ENCODE peak calls at places on chromosomes 12 and 14, in four cellular contexts. E, S, Q and A are unnamed samples.

GRCh38 chr14:21041676-21042433 is at the start of gene RNASE7:
- DNase-seq in E (no peak), S (peak), Q (no peak), A (no peak)

GRCh38 chr14:39232554-39233415 is 930 bp upstream of the MIA2 start:
- DNase-seq in E (no peak), S (peak), Q (no peak), A (no peak)

GRCh38 chr12:106498056-106498455 is 84.7 kb upstream of the RFX4 start:
- DNase-seq in E (no peak), S (peak), Q (no peak), A (no peak)

GRCh38 chr14:92449404-92449975 is 64.1 kb upstream of the RIN3 start:
- DNase-seq in E (no peak), S (no peak), Q (no peak), A (no peak)

GRCh38 chr14:79248131-79248530 is 963.2 kb downstream of the DIO2 start:
- DNase-seq in E (no peak), S (peak), Q (no peak), A (no peak)

GRCh38 chr14:98698341-98698740 is 573.7 kb downstream of the BCL11B start:
- DNase-seq in E (no peak), S (no peak), Q (no peak), A (no peak)

GRCh38 chr14:61401461-61401860 is 80.1 kb downstream of the PRKCH start:
- DNase-seq in E (no peak), S (no peak), Q (no peak), A (no peak)

GRCh38 chr14:101707285-101707842 is 54.1 kb upstream of the PPP2R5C start:
- DNase-seq in E (peak), S (peak), Q (no peak), A (peak)

GRCh38 chr12:38907171-38907923 is 2.0 kb upstream of the CPNE8 start:
- DNase-seq in E (no peak), S (no peak), Q (no peak), A (no peak)

GRCh38 chr14:35400707-35401421 is 3.7 kb downstream of the NFKBIA start:
- DNase-seq in E (no peak), S (no peak), Q (no peak), A (no peak)

GRCh38 chr12:67727652-67728295 is 79.2 kb downstream of the DYRK2 start:
- DNase-seq in E (peak), S (no peak), Q (no peak), A (no peak)

GRCh38 chr12:16165506-16165905 is 112.0 kb downstream of the SLC15A5 start:
- DNase-seq in E (peak), S (peak), Q (peak), A (peak)

GRCh38 chr12:75834591-75834990 is 197.0 kb downstream of the PHLDA1 start:
- DNase-seq in E (no peak), S (peak), Q (no peak), A (no peak)

GRCh38 chr12:29486972-29487371 is 10.5 kb downstream of the OVCH1 start:
- DNase-seq in E (no peak), S (no peak), Q (no peak), A (no peak)

GRCh38 chr12:102427542-102427923 is 52.8 kb downstream of the IGF1 start:
- DNase-seq in E (no peak), S (no peak), Q (no peak), A (no peak)

GRCh38 chr14:90675399-90675798 is 140.8 kb downstream of the TTC7B start:
- DNase-seq in E (no peak), S (peak), Q (no peak), A (no peak)

GRCh38 chr12:111126331-111126730 is 206.0 kb upstream of the MYL2 start:
- DNase-seq in E (no peak), S (no peak), Q (no peak), A (no peak)

GRCh38 chr12:72272731-72273498 is 745 bp downstream of the TRHDE start:
- DNase-seq in E (peak), S (peak), Q (no peak), A (peak)

GRCh38 chr12:111093428-111094142 is 173.2 kb upstream of the MYL2 start:
- DNase-seq in E (no peak), S (no peak), Q (no peak), A (no peak)

GRCh38 chr14:69043007-69043444 is 63.9 kb upstream of the ACTN1 start:
- DNase-seq in E (no peak), S (no peak), Q (no peak), A (no peak)

GRCh38 chr14:30194769-30195168 is 267.1 kb upstream of the PRKD1 start:
- DNase-seq in E (no peak), S (peak), Q (no peak), A (no peak)

GRCh38 chr12:77992760-77993159 is 162.1 kb downstream of the NAV3 start:
- DNase-seq in E (no peak), S (no peak), Q (no peak), A (no peak)

GRCh38 chr14:105503918-105504692 is 13.1 kb downstream of the TEDC1 start:
- DNase-seq in E (no peak), S (no peak), Q (no peak), A (no peak)

GRCh38 chr12:20628999-20629398 is 66.1 kb upstream of the SLCO1C1 start:
- DNase-seq in E (no peak), S (no peak), Q (no peak), A (no peak)

GRCh38 chr12:71558445-71558844 is 105.2 kb downstream of the ZFC3H1 start:
- DNase-seq in E (no peak), S (peak), Q (no peak), A (no peak)

GRCh38 chr14:58298880-58299664 is 717 bp downstream of the ARID4A start:
- DNase-seq in E (peak), S (no peak), Q (no peak), A (peak)

GRCh38 chr14:58297762-58298476 is 436 bp upstream of the ARID4A start:
- DNase-seq in E (peak), S (peak), Q (peak), A (peak)

GRCh38 chr14:58299665-58300202 is 1.4 kb downstream of the ARID4A start:
- DNase-seq in E (peak), S (no peak), Q (no peak), A (no peak)

GRCh38 chr14:58298477-58298879 is at the start of gene ARID4A:
- DNase-seq in E (no peak), S (no peak), Q (no peak), A (no peak)

GRCh38 chr14:58301416-58301815 is 3.1 kb downstream of the ARID4A start:
- DNase-seq in E (no peak), S (no peak), Q (no peak), A (no peak)
- H4K5ac ChIP-seq in E (no peak), S (no peak), Q (no peak), A (no peak)

GRCh38 chr14:34334329-34334728 is 127.7 kb downstream of the SPTSSA start:
- DNase-seq in E (no peak), S (no peak), Q (no peak), A (no peak)

GRCh38 chr14:34328178-34328577 is 133.9 kb downstream of the SPTSSA start:
- DNase-seq in E (no peak), S (peak), Q (no peak), A (no peak)

GRCh38 chr14:34329281-34329680 is 132.8 kb downstream of the SPTSSA start:
- DNase-seq in E (no peak), S (peak), Q (no peak), A (no peak)

GRCh38 chr14:34330846-34331245 is 131.2 kb downstream of the SPTSSA start:
- DNase-seq in E (no peak), S (no peak), Q (no peak), A (no peak)

DNA sequence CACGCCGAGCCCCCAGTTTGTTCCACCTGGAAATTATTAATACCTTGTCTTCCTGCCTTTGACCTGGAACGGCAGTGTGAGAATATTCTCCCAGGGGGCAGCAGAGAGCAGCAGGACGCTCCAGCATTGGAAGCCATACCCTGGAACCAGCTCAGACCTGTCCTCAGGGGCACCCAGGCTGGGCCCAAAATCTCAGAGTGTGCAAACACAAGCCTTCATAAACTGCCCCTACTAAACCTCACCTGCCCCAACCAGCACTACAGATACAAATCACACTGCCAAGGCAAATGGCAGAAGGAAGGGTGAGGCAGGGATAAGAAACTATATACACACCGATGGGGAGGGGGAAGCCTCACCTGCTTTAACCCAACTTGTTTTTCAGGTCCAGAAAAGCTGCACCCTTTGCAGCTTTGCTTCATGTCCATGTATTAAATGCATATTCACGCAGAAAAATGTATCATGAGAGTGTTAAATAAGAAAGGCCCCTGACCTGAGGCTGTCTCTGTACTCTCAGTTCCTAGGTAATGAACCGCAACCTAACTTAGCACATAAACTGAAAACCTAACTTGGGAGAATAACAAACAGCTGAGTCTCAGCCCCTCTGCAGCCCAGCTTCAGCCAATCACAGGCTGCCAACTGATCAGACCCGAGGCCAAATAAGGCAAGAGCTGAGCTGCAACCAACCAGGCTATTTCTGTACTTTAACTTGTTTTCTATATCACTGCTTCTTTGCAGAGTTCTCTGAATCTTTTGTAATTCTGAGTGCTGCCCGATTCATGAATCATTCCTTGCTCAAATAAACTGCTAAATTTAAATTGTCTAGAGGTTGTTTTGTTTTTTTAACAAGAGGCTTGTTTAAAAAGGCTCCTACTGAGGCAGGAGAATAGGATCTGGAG is 130.1 kb downstream of the SPTSSA start:
- DNase-seq in E (peak), S (peak), Q (peak), A (peak)
- H2BK120ac ChIP-seq in E (no peak), S (peak), Q (peak), A (no peak)

GRCh38 chr14:100330007-100330344 is 6.8 kb downstream of the SLC25A47 start:
- DNase-seq in E (no peak), S (no peak), Q (no peak), A (no peak)
- H3K56ac ChIP-seq in E (no peak), S (no peak), Q (no peak), A (no peak)

GRCh38 chr12:88646824-88647223 is 66.6 kb upstream of the KITLG start:
- DNase-seq in E (no peak), S (peak), Q (no peak), A (no peak)

GRCh38 chr12:88642675-88643431 is 62.6 kb upstream of the KITLG start:
- DNase-seq in E (no peak), S (no peak), Q (no peak), A (no peak)

GRCh38 chr12:88643685-88644084 is 63.4 kb upstream of the KITLG start:
- DNase-seq in E (no peak), S (peak), Q (no peak), A (no peak)

GRCh38 chr12:88648625-88649024 is 68.4 kb upstream of the KITLG start:
- DNase-seq in E (no peak), S (no peak), Q (no peak), A (no peak)

DNA sequence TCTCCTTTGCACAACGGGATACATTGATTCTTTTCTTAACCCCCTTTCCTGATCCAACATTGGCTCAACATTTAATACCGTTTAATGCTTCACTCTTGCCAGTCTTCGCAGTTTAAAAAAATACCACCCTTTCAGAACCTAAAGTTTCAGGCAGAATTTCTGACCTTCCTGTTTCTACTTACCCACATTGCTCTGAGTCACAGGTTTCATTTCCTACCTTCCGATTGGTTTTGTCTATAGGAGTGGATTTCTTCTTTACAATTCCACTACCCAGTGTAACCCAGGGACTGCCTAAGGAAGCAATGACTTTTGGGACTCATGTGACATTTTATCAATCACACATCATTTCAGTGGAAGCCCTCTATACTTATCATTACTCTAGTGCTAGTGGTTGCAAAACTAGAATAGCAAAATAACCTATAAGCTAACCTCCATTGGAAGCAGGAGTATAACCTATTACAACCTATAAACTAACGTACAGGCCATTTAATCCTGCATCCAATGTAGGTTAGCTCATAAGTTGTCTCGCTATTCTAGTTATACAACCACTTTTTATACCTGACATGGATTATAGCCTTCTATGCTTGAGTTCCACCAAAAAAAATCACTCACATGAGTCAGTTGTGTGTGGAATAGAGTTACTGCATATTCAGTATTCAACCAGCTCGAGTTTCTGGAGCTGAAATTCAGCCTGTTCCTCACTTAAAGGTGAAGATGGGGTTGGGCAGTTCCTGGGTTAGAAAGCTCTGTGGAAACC is 64.9 kb upstream of the KITLG start:
- DNase-seq in E (no peak), S (no peak), Q (no peak), A (no peak)
- H4K5ac ChIP-seq in E (no peak), S (no peak), Q (no peak), A (no peak)

GRCh38 chr14:67620217-67620789 is 583 bp downstream of the ARG2 start:
- DNase-seq in E (peak), S (peak), Q (no peak), A (peak)

GRCh38 chr14:67618617-67619063 is 1.1 kb upstream of the ARG2 start:
- DNase-seq in E (peak), S (peak), Q (no peak), A (no peak)

GRCh38 chr14:67623114-67623513 is 3.4 kb downstream of the ARG2 start:
- DNase-seq in E (peak), S (no peak), Q (no peak), A (no peak)

GRCh38 chr14:67622675-67623074 is 3.0 kb downstream of the ARG2 start:
- DNase-seq in E (peak), S (peak), Q (no peak), A (peak)

DNA sequence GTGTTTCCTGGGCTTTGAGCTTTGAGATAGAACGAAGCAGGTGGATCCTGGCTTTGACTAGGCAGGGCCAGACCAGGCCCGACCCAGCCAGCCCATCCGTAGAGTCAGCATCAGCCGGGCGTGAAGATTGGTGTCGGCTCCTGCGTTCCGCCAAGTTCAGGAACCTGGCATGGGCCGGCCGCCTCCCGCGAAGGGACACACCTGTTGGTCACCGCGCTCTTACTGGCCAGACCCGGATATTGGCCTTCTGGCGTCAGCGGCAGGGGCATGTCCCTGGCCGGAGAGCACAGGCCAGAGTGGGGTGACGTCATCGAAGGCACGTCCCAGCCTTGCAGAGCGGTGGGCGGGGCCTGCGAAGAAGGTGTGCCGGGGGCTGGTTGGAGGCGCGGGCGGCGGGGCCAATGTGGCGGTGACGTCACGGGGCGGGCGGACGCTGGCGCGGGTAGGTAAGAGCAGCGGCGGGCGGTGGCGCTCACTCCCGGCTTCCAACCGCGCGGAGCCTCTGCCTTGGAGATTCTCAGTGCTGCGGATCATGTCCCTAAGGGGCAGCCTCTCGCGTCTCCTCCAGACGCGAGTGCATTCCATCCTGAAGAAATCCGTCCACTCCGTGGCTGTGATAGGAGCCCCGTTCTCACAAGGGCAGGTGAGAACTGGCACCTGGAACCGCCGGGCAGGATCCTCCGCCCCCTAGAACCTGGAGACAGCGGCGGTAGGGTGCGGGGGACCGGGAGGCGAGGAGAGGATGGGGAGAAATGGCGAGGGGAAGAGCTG is at the start of gene ARG2:
- DNase-seq in E (peak), S (peak), Q (peak), A (peak)
- H2BK120ac ChIP-seq in E (no peak), S (no peak), Q (no peak), A (no peak)